ENCODE peak calls at places on chromosomes 3 and 15, in eight cellular contexts. E is SW480; T is activated effector memory CD4-positive, alpha-beta T cell treated with Interleukin-2 at 50 U/mL for 16 hours; M is activated naive CD4-positive, alpha-beta T cell treated with anti-CD3 and anti-CD28 coated beads, Interleukin-2, amount 10 ng/mL, durations not matched to agents 7 days and 5 days; W is iPS DF 6.9; G is psoas muscle; A is SJSA1; C is tibial nerve. J is an unnamed sample.

GRCh38 chr3:100709840-100710235 is 544 bp downstream of the TFG start:
- DNase-seq in E (peak), T (peak), M (peak), W (no peak), G (peak), A (peak), C (no peak), J (peak)

GRCh38 chr3:154224366-154224765 is 99.9 kb downstream of the DHX36 start:
- DNase-seq in E (no peak), T (no peak), M (no peak), W (no peak), G (no peak), A (no peak), C (no peak), J (no peak)

GRCh38 chr3:126394179-126394976 is at the start of gene CFAP100:
- DNase-seq in E (no peak), T (no peak), M (no peak), W (peak), G (peak), A (no peak), C (no peak), J (no peak)

GRCh38 chr3:37338500-37338899 is 164.1 kb upstream of the LRRFIP2 start:
- DNase-seq in E (no peak), T (no peak), M (no peak), W (no peak), G (no peak), A (no peak), C (no peak), J (no peak)

GRCh38 chr3:101803152-101803782 is 24.3 kb downstream of the NXPE3 start:
- DNase-seq in E (peak), T (no peak), M (peak), W (no peak), G (no peak), A (peak), C (peak), J (no peak)

GRCh38 chr3:68973635-68974034 is 39.8 kb downstream of the EOGT start:
- DNase-seq in E (no peak), T (no peak), M (no peak), W (no peak), G (no peak), A (no peak), C (no peak), J (no peak)

GRCh38 chr15:68620721-68621528 is 42.1 kb downstream of the CORO2B start:
- DNase-seq in E (no peak), T (no peak), M (no peak), W (no peak), G (peak), A (peak), C (peak), J (no peak)

GRCh38 chr15:67460521-67460920 is 60.4 kb upstream of the C15orf61 start:
- DNase-seq in E (no peak), T (no peak), M (no peak), W (no peak), G (no peak), A (no peak), C (no peak), J (no peak)

GRCh38 chr3:127417709-127418559 is 130.1 kb upstream of the PRR20G start:
- DNase-seq in E (peak), T (no peak), M (no peak), W (no peak), G (peak), A (no peak), C (no peak), J (no peak)

GRCh38 chr3:157499342-157499963 is 3.8 kb downstream of the VEPH1 start:
- DNase-seq in E (peak), T (no peak), M (no peak), W (peak), G (peak), A (no peak), C (no peak), J (no peak)

GRCh38 chr3:161412117-161412516 is 40.8 kb upstream of the SPTSSB start:
- DNase-seq in E (no peak), T (no peak), M (no peak), W (no peak), G (no peak), A (no peak), C (no peak), J (no peak)

GRCh38 chr3:178517665-178518366 is 18.4 kb upstream of the KCNMB2 start:
- DNase-seq in E (no peak), T (no peak), M (no peak), W (no peak), G (no peak), A (no peak), C (no peak), J (no peak)

GRCh38 chr3:16302082-16302631 is 37.1 kb downstream of the OXNAD1 start:
- DNase-seq in E (no peak), T (no peak), M (no peak), W (no peak), G (no peak), A (no peak), C (no peak), J (no peak)

GRCh38 chr3:18189651-18190050 is 235.5 kb downstream of the SATB1 start:
- DNase-seq in E (peak), T (no peak), M (no peak), W (no peak), G (no peak), A (peak), C (no peak), J (no peak)

GRCh38 chr3:196896229-196896628 is 28.5 kb downstream of the SENP5 start:
- DNase-seq in E (no peak), T (no peak), M (no peak), W (no peak), G (no peak), A (no peak), C (no peak), J (no peak)

GRCh38 chr15:90062023-90062728 is 40.1 kb downstream of the IDH2 start:
- DNase-seq in E (peak), T (peak), M (peak), W (peak), G (no peak), A (no peak), C (no peak), J (no peak)

GRCh38 chr3:101676765-101677435 is at the start of gene ZBTB11:
- DNase-seq in E (peak), T (peak), M (peak), W (peak), G (peak), A (peak), C (peak), J (peak)

GRCh38 chr3:23324745-23325144 is 121.6 kb downstream of the UBE2E2 start:
- DNase-seq in E (peak), T (no peak), M (no peak), W (no peak), G (no peak), A (peak), C (no peak), J (no peak)

GRCh38 chr3:10351013-10351735 is 30.3 kb upstream of the SEC13 start:
- DNase-seq in E (no peak), T (no peak), M (no peak), W (no peak), G (peak), A (no peak), C (no peak), J (no peak)

GRCh38 chr3:127831723-127832172 is 9.4 kb upstream of the MGLL start:
- DNase-seq in E (no peak), T (no peak), M (peak), W (no peak), G (peak), A (no peak), C (no peak), J (peak)

GRCh38 chr3:53375019-53375418 is 27.7 kb upstream of the DCP1A start:
- DNase-seq in E (peak), T (peak), M (peak), W (peak), G (peak), A (peak), C (peak), J (peak)

J was measured in natural killer cell.